ENCODE peak calls at places on chromosome X, in six cellular contexts. M, L, S, N, Q and I are unnamed samples.

GRCh38 chrX:136589966-136590365 is 58.0 kb downstream of the VGLL1 start:
- DNase-seq in L (no peak), S (no peak), M (no peak), N (no peak), Q (no peak), I (no peak)

GRCh38 chrX:36575670-36576069 is 432.5 kb upstream of the FAM47C start:
- DNase-seq in L (no peak), S (no peak), M (no peak), N (no peak), Q (no peak), I (no peak)

GRCh38 chrX:71514367-71515038 is 18.4 kb upstream of the OGT start:
- DNase-seq in S (peak; percentile 7), M (no peak), Q (no peak), L (no peak), N (no peak), I (peak; percentile 9)

GRCh38 chrX:153061732-153062131 is 5.5 kb downstream of the PNMA3 start:
- DNase-seq in M (no peak), N (no peak), S (no peak), L (peak; percentile 34), Q (no peak), I (no peak)

GRCh38 chrX:38232287-38232686 is 11.6 kb upstream of the SRPX start:
- DNase-seq in M (no peak), L (peak; percentile 72), S (no peak), Q (no peak), N (no peak), I (no peak)

GRCh38 chrX:64229145-64229544 is 1.3 kb downstream of the ASB12 start:
- DNase-seq in Q (no peak), S (no peak), L (no peak), M (no peak), N (no peak), I (no peak)

GRCh38 chrX:30865020-30865419 is 24.0 kb downstream of the TAB3 start:
- DNase-seq in Q (no peak), S (no peak), L (no peak), M (no peak), N (no peak), I (no peak)

GRCh38 chrX:48904626-48905025 is 6.8 kb downstream of the SLC35A2 start:
- DNase-seq in Q (no peak), M (no peak), S (no peak), N (no peak), L (no peak), I (no peak)

GRCh38 chrX:130623508-130623907 is 221.7 kb downstream of the RBMX2 start:
- DNase-seq in L (no peak), Q (no peak), N (no peak), S (no peak), M (no peak), I (no peak)

GRCh38 chrX:77785400-77785745 is 643 bp downstream of the ATRX start:
- DNase-seq in M (no peak), S (no peak), Q (no peak), N (no peak), L (peak; percentile 11), I (no peak)

GRCh38 chrX:57266275-57266674 is 20.2 kb upstream of the FAAH2 start:
- DNase-seq in N (no peak), L (no peak), M (no peak), Q (no peak), S (no peak), I (no peak)

GRCh38 chrX:40855411-40855810 is 120.1 kb upstream of the MED14 start:
- DNase-seq in Q (no peak), M (no peak), S (no peak), L (no peak), N (no peak), I (no peak)

GRCh38 chrX:115058276-115058675 is 40.9 kb upstream of the IL13RA2 start:
- DNase-seq in L (peak; percentile 95), N (no peak), Q (no peak), S (no peak), M (no peak), I (no peak)

GRCh38 chrX:68921937-68922456 is 93.2 kb downstream of the EFNB1 start:
- DNase-seq in M (no peak), S (no peak), L (no peak), Q (no peak), N (no peak), I (no peak)

GRCh38 chrX:40468033-40468979 is 112.5 kb upstream of the ATP6AP2 start:
- DNase-seq in L (peak; percentile 64), Q (peak; percentile 58), M (no peak), S (no peak), N (no peak), I (no peak)